ENCODE peak calls at places on chromosomes 12 and 14, in four cellular contexts. X is right atrium auricular region, H is upper lobe of left lung, D is upper lobe of right lung. T is an unnamed sample. For H3K4me1, the result is how much of the 10 kb centered on the place peaks cover.

GRCh38 chr12:88310069-88310468 is 168.0 kb downstream of the TMTC3 start:
- DNase-seq in H (no peak), X (no peak), D (no peak), T (no peak)

GRCh38 chr14:77000340-77001235 is 27.9 kb downstream of the IRF2BPL start:
- DNase-seq in X (no peak), H (no peak), D (no peak), T (no peak)

GRCh38 chr12:53160000-53160399 is 20.5 kb upstream of the ZNF740 start:
- DNase-seq in H (no peak), X (no peak), D (no peak), T (no peak)

GRCh38 chr12:107612508-107612907 is 73.1 kb upstream of the PWP1 start:
- DNase-seq in H (no peak), X (no peak), D (no peak), T (no peak)

GRCh38 chr14:68229423-68229831 is 409.8 kb downstream of the RAD51B start:
- DNase-seq in X (no peak), H (no peak), D (no peak), T (no peak)

GRCh38 chr14:98130691-98131090 is 1141.3 kb downstream of the BCL11B start:
- DNase-seq in H (no peak), D (no peak), X (no peak), T (no peak)

GRCh38 chr14:23034498-23035302 is at the start of gene PSMB5:
- DNase-seq in H (peak), X (peak), D (peak), T (no peak)

GRCh38 chr12:52615208-52615868 is 3.0 kb downstream of the KRT73 start:
- DNase-seq in H (no peak), X (peak), D (no peak), T (peak)

GRCh38 chr12:90773526-90773925 is 181.4 kb downstream of the CCER1 start:
- DNase-seq in D (no peak), H (no peak), X (no peak), T (no peak)

GRCh38 chr12:62891805-62892549 is 43.0 kb downstream of the PPM1H start:
- DNase-seq in D (no peak), X (no peak), H (no peak), T (no peak)

GRCh38 chr12:4978737-4979136 is 64.9 kb upstream of the KCNA5 start:
- DNase-seq in X (no peak), D (no peak), H (no peak), T (no peak)

GRCh38 chr12:84058136-84058535 is 854.5 kb downstream of the SLC6A15 start:
- DNase-seq in X (no peak), H (no peak), D (no peak), T (no peak)

GRCh38 chr14:95233702-95234241 is 76.4 kb upstream of the DICER1 start:
- DNase-seq in H (peak), X (peak), D (no peak), T (no peak)
- H3K4me1 ChIP-seq in H (under half), X (under half), D (under half), T (under half)

GRCh38 chr14:74134484-74134883 is 49.7 kb downstream of the LIN52 start:
- DNase-seq in H (no peak), D (no peak), X (no peak), T (no peak)
- H3K27ac ChIP-seq in H (no peak), D (no peak), X (no peak), T (no peak)

GRCh38 chr12:40225984-40226602 is 1.3 kb downstream of the LRRK2 start:
- DNase-seq in H (no peak), X (no peak), D (no peak), T (no peak)
- H3K4me1 ChIP-seq in H (under half), X (under half), D (under half), T (under half)

GRCh38 chr12:94587266-94588241 is 62.8 kb downstream of the TMCC3 start:
- DNase-seq in H (peak), D (no peak), X (peak), T (no peak)

GRCh38 chr12:94586589-94587259 is 63.6 kb downstream of the TMCC3 start:
- DNase-seq in D (no peak), H (no peak), X (no peak), T (no peak)

GRCh38 chr12:94588271-94588785 is 62.0 kb downstream of the TMCC3 start:
- DNase-seq in D (no peak), X (no peak), H (no peak), T (no peak)

GRCh38 chr12:94584370-94584769 is 66.0 kb downstream of the TMCC3 start:
- DNase-seq in X (no peak), D (no peak), H (no peak), T (no peak)

GRCh38 chr12:94585624-94586023 is 64.7 kb downstream of the TMCC3 start:
- DNase-seq in X (no peak), D (no peak), H (no peak), T (no peak)
- H3K27ac ChIP-seq in X (no peak), D (no peak), H (no peak), T (no peak)

GRCh38 chr12:48788522-48788851 is 402 bp downstream of the ADCY6 start:
- DNase-seq in X (no peak), D (peak), H (no peak), T (no peak)
- H3K4me1 ChIP-seq in X (half or more), D (under half), H (under half), T (under half)

GRCh38 chr14:93946104-93946503 is 19.0 kb downstream of the FAM181A start:
- DNase-seq in H (no peak), D (no peak), X (no peak), T (no peak)
- H3K27ac ChIP-seq in H (no peak), D (no peak), X (peak), T (peak)

DNA sequence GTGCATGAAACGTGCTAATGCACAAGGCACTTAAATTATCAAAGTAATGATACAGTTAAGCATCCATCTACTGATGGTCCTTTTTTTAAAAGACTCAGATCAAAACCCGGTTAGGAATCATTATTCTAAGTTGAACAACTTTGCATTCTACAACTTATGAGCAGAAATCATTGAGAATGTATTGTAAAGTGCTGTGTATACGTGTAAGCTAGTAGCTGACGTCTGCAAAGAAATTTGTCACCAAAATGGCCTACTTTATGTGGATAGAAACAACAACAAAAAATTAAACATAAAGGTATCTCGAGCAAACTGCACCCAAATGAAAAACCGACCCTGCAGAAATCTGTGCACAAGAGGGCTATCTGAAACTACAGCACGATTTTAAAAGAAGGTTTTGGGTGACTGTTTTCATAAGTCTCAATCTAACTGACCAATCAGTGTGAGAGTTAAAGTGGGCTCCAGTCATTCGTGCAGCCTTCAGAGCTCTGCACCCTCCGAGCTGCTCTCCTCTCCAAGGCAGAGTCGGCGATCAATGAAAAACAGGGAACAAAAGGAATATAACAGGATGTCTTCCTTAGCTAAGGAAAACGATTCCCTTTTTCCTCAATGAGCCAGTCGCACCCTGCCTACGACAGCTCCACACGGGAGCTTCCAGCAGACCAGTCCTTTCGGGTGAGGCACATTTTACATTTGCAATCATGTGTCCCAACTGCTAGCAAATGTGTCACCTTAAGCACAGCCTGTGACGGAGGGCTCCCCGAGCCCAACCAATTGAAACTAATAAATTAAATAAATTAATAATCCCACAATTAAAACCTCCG is 200.6 kb upstream of the FOXN3 start:
- DNase-seq in X (peak), D (no peak), H (peak), T (no peak)
- H3K4me1 ChIP-seq in X (half or more), D (under half), H (under half), T (under half)

T was measured in vagina.